ENCODE peak calls at places on chromosome 1, in seven cellular contexts. One of them, this sample, is unnamed.

GRCh38 chr1:98110674-98111073 is 189.8 kb upstream of the DPYD start:
- DNase-seq in suprapubic skin: no peak
- DNase-seq in D341Med: no peak
- DNase-seq in stimulated activated CD4-positive, alpha-beta T cell treated with anti-CD3 and anti-CD28 coated beads, Interleukin-12 subunit alpha, Interleukin-12 subunit beta, amount 100 ng/mL, for 48 hours: no peak
- DNase-seq in iris pigment epithelial cell: peak
- DNase-seq in amygdala: no peak
- DNase-seq in AG04450: no peak
- DNase-seq in this sample: no peak

GRCh38 chr1:226211181-226211580 is 12.3 kb upstream of the MIXL1 start:
- DNase-seq in iris pigment epithelial cell: no peak
- DNase-seq in amygdala: no peak
- DNase-seq in suprapubic skin: no peak
- DNase-seq in AG04450: no peak
- DNase-seq in stimulated activated CD4-positive, alpha-beta T cell treated with anti-CD3 and anti-CD28 coated beads, Interleukin-12 subunit alpha, Interleukin-12 subunit beta, amount 100 ng/mL, for 48 hours: no peak
- DNase-seq in D341Med: no peak
- DNase-seq in this sample: no peak

GRCh38 chr1:113405573-113405972 is 15.3 kb downstream of the MAGI3 start:
- DNase-seq in suprapubic skin: no peak
- DNase-seq in AG04450: no peak
- DNase-seq in amygdala: no peak
- DNase-seq in D341Med: no peak
- DNase-seq in stimulated activated CD4-positive, alpha-beta T cell treated with anti-CD3 and anti-CD28 coated beads, Interleukin-12 subunit alpha, Interleukin-12 subunit beta, amount 100 ng/mL, for 48 hours: no peak
- DNase-seq in iris pigment epithelial cell: peak
- DNase-seq in this sample: no peak

GRCh38 chr1:61642475-61643232 is 82.3 kb downstream of the TM2D1 start:
- DNase-seq in suprapubic skin: no peak
- DNase-seq in stimulated activated CD4-positive, alpha-beta T cell treated with anti-CD3 and anti-CD28 coated beads, Interleukin-12 subunit alpha, Interleukin-12 subunit beta, amount 100 ng/mL, for 48 hours: no peak
- DNase-seq in AG04450: no peak
- DNase-seq in D341Med: no peak
- DNase-seq in amygdala: no peak
- DNase-seq in iris pigment epithelial cell: no peak
- DNase-seq in this sample: no peak

GRCh38 chr1:78229344-78229743 is 183.6 kb downstream of the GIPC2 start:
- DNase-seq in D341Med: no peak
- DNase-seq in AG04450: peak
- DNase-seq in amygdala: no peak
- DNase-seq in suprapubic skin: no peak
- DNase-seq in iris pigment epithelial cell: peak
- DNase-seq in stimulated activated CD4-positive, alpha-beta T cell treated with anti-CD3 and anti-CD28 coated beads, Interleukin-12 subunit alpha, Interleukin-12 subunit beta, amount 100 ng/mL, for 48 hours: no peak
- DNase-seq in this sample: no peak

GRCh38 chr1:5423109-5423508 is 569.1 kb downstream of the NPHP4 start:
- DNase-seq in stimulated activated CD4-positive, alpha-beta T cell treated with anti-CD3 and anti-CD28 coated beads, Interleukin-12 subunit alpha, Interleukin-12 subunit beta, amount 100 ng/mL, for 48 hours: peak
- DNase-seq in amygdala: no peak
- DNase-seq in AG04450: no peak
- DNase-seq in suprapubic skin: no peak
- DNase-seq in D341Med: no peak
- DNase-seq in iris pigment epithelial cell: no peak
- DNase-seq in this sample: peak

GRCh38 chr1:11831945-11832725 is 15.4 kb downstream of the NPPA start:
- DNase-seq in amygdala: no peak
- DNase-seq in D341Med: no peak
- DNase-seq in AG04450: no peak
- DNase-seq in stimulated activated CD4-positive, alpha-beta T cell treated with anti-CD3 and anti-CD28 coated beads, Interleukin-12 subunit alpha, Interleukin-12 subunit beta, amount 100 ng/mL, for 48 hours: no peak
- DNase-seq in suprapubic skin: no peak
- DNase-seq in iris pigment epithelial cell: no peak
- DNase-seq in this sample: no peak

GRCh38 chr1:236144446-236145150 is 2.3 kb downstream of the GPR137B start:
- DNase-seq in stimulated activated CD4-positive, alpha-beta T cell treated with anti-CD3 and anti-CD28 coated beads, Interleukin-12 subunit alpha, Interleukin-12 subunit beta, amount 100 ng/mL, for 48 hours: no peak
- DNase-seq in D341Med: peak
- DNase-seq in AG04450: no peak
- DNase-seq in suprapubic skin: no peak
- DNase-seq in amygdala: no peak
- DNase-seq in iris pigment epithelial cell: no peak
- DNase-seq in this sample: no peak

GRCh38 chr1:246724725-246725095 is 501 bp downstream of the SCCPDH start:
- DNase-seq in amygdala: no peak
- DNase-seq in iris pigment epithelial cell: peak
- DNase-seq in D341Med: peak
- DNase-seq in suprapubic skin: no peak
- DNase-seq in stimulated activated CD4-positive, alpha-beta T cell treated with anti-CD3 and anti-CD28 coated beads, Interleukin-12 subunit alpha, Interleukin-12 subunit beta, amount 100 ng/mL, for 48 hours: no peak
- DNase-seq in AG04450: no peak
- DNase-seq in this sample: no peak

GRCh38 chr1:181479137-181479745 is 4.1 kb upstream of the CACNA1E start:
- DNase-seq in suprapubic skin: no peak
- DNase-seq in iris pigment epithelial cell: peak
- DNase-seq in amygdala: no peak
- DNase-seq in D341Med: peak
- DNase-seq in stimulated activated CD4-positive, alpha-beta T cell treated with anti-CD3 and anti-CD28 coated beads, Interleukin-12 subunit alpha, Interleukin-12 subunit beta, amount 100 ng/mL, for 48 hours: no peak
- DNase-seq in AG04450: peak
- DNase-seq in this sample: peak

GRCh38 chr1:97192872-97193572 is 471.4 kb downstream of the PTBP2 start:
- DNase-seq in amygdala: no peak
- DNase-seq in AG04450: peak
- DNase-seq in iris pigment epithelial cell: peak
- DNase-seq in D341Med: no peak
- DNase-seq in suprapubic skin: no peak
- DNase-seq in stimulated activated CD4-positive, alpha-beta T cell treated with anti-CD3 and anti-CD28 coated beads, Interleukin-12 subunit alpha, Interleukin-12 subunit beta, amount 100 ng/mL, for 48 hours: no peak
- DNase-seq in this sample: no peak

GRCh38 chr1:78003070-78003751 is 1.5 kb upstream of the DNAJB4 start:
- DNase-seq in amygdala: no peak
- DNase-seq in stimulated activated CD4-positive, alpha-beta T cell treated with anti-CD3 and anti-CD28 coated beads, Interleukin-12 subunit alpha, Interleukin-12 subunit beta, amount 100 ng/mL, for 48 hours: no peak
- DNase-seq in suprapubic skin: no peak
- DNase-seq in iris pigment epithelial cell: no peak
- DNase-seq in D341Med: no peak
- DNase-seq in AG04450: no peak
- DNase-seq in this sample: no peak

GRCh38 chr1:68197891-68198290 is 34.4 kb downstream of the WLS start:
- DNase-seq in amygdala: no peak
- DNase-seq in D341Med: no peak
- DNase-seq in iris pigment epithelial cell: peak
- DNase-seq in stimulated activated CD4-positive, alpha-beta T cell treated with anti-CD3 and anti-CD28 coated beads, Interleukin-12 subunit alpha, Interleukin-12 subunit beta, amount 100 ng/mL, for 48 hours: no peak
- DNase-seq in suprapubic skin: no peak
- DNase-seq in AG04450: no peak
- DNase-seq in this sample: no peak

GRCh38 chr1:169451425-169451824 is 24.2 kb upstream of the CCDC181 start:
- DNase-seq in D341Med: no peak
- DNase-seq in iris pigment epithelial cell: no peak
- DNase-seq in amygdala: no peak
- DNase-seq in suprapubic skin: no peak
- DNase-seq in stimulated activated CD4-positive, alpha-beta T cell treated with anti-CD3 and anti-CD28 coated beads, Interleukin-12 subunit alpha, Interleukin-12 subunit beta, amount 100 ng/mL, for 48 hours: no peak
- DNase-seq in AG04450: no peak
- DNase-seq in this sample: no peak

GRCh38 chr1:116706123-116706522 is 38.6 kb upstream of the IGSF3 start:
- DNase-seq in stimulated activated CD4-positive, alpha-beta T cell treated with anti-CD3 and anti-CD28 coated beads, Interleukin-12 subunit alpha, Interleukin-12 subunit beta, amount 100 ng/mL, for 48 hours: no peak
- DNase-seq in D341Med: no peak
- DNase-seq in amygdala: no peak
- DNase-seq in AG04450: no peak
- DNase-seq in iris pigment epithelial cell: no peak
- DNase-seq in suprapubic skin: no peak
- DNase-seq in this sample: no peak

GRCh38 chr1:21857840-21858670 is 46.0 kb downstream of the LDLRAD2 start:
- DNase-seq in stimulated activated CD4-positive, alpha-beta T cell treated with anti-CD3 and anti-CD28 coated beads, Interleukin-12 subunit alpha, Interleukin-12 subunit beta, amount 100 ng/mL, for 48 hours: no peak
- DNase-seq in D341Med: no peak
- DNase-seq in iris pigment epithelial cell: no peak
- DNase-seq in amygdala: no peak
- DNase-seq in AG04450: no peak
- DNase-seq in suprapubic skin: no peak
- DNase-seq in this sample: no peak

GRCh38 chr1:61636814-61637213 is 88.1 kb downstream of the TM2D1 start:
- DNase-seq in iris pigment epithelial cell: no peak
- DNase-seq in amygdala: no peak
- DNase-seq in AG04450: no peak
- DNase-seq in D341Med: no peak
- DNase-seq in stimulated activated CD4-positive, alpha-beta T cell treated with anti-CD3 and anti-CD28 coated beads, Interleukin-12 subunit alpha, Interleukin-12 subunit beta, amount 100 ng/mL, for 48 hours: no peak
- DNase-seq in suprapubic skin: no peak
- DNase-seq in this sample: no peak

GRCh38 chr1:207814469-207814868 is 62.6 kb downstream of the CD46 start:
- DNase-seq in iris pigment epithelial cell: no peak
- DNase-seq in suprapubic skin: no peak
- DNase-seq in stimulated activated CD4-positive, alpha-beta T cell treated with anti-CD3 and anti-CD28 coated beads, Interleukin-12 subunit alpha, Interleukin-12 subunit beta, amount 100 ng/mL, for 48 hours: no peak
- DNase-seq in D341Med: no peak
- DNase-seq in amygdala: no peak
- DNase-seq in AG04450: no peak
- DNase-seq in this sample: no peak

GRCh38 chr1:226059709-226060108 is 2.8 kb upstream of the H3-3A start:
- DNase-seq in amygdala: no peak
- DNase-seq in D341Med: no peak
- DNase-seq in iris pigment epithelial cell: no peak
- DNase-seq in suprapubic skin: no peak
- DNase-seq in AG04450: no peak
- DNase-seq in stimulated activated CD4-positive, alpha-beta T cell treated with anti-CD3 and anti-CD28 coated beads, Interleukin-12 subunit alpha, Interleukin-12 subunit beta, amount 100 ng/mL, for 48 hours: no peak
- DNase-seq in this sample: no peak

GRCh38 chr1:155002479-155003226 is at the start of gene ZBTB7B:
- DNase-seq in stimulated activated CD4-positive, alpha-beta T cell treated with anti-CD3 and anti-CD28 coated beads, Interleukin-12 subunit alpha, Interleukin-12 subunit beta, amount 100 ng/mL, for 48 hours: no peak
- DNase-seq in AG04450: no peak
- DNase-seq in D341Med: no peak
- DNase-seq in amygdala: no peak
- DNase-seq in iris pigment epithelial cell: peak
- DNase-seq in suprapubic skin: no peak
- DNase-seq in this sample: peak

GRCh38 chr1:184982002-184982954 is 8.0 kb upstream of the NIBAN1 start:
- DNase-seq in AG04450: peak
- DNase-seq in D341Med: peak
- DNase-seq in suprapubic skin: peak
- DNase-seq in stimulated activated CD4-positive, alpha-beta T cell treated with anti-CD3 and anti-CD28 coated beads, Interleukin-12 subunit alpha, Interleukin-12 subunit beta, amount 100 ng/mL, for 48 hours: peak
- DNase-seq in amygdala: no peak
- DNase-seq in iris pigment epithelial cell: peak
- DNase-seq in this sample: peak

GRCh38 chr1:5949761-5950100 is 42.5 kb downstream of the NPHP4 start:
- DNase-seq in suprapubic skin: peak
- DNase-seq in AG04450: no peak
- DNase-seq in iris pigment epithelial cell: no peak
- DNase-seq in amygdala: no peak
- DNase-seq in D341Med: no peak
- DNase-seq in stimulated activated CD4-positive, alpha-beta T cell treated with anti-CD3 and anti-CD28 coated beads, Interleukin-12 subunit alpha, Interleukin-12 subunit beta, amount 100 ng/mL, for 48 hours: no peak
- DNase-seq in this sample: no peak

GRCh38 chr1:55725378-55725777 is 510.2 kb upstream of the USP24 start:
- DNase-seq in iris pigment epithelial cell: peak
- DNase-seq in suprapubic skin: no peak
- DNase-seq in AG04450: no peak
- DNase-seq in D341Med: no peak
- DNase-seq in stimulated activated CD4-positive, alpha-beta T cell treated with anti-CD3 and anti-CD28 coated beads, Interleukin-12 subunit alpha, Interleukin-12 subunit beta, amount 100 ng/mL, for 48 hours: no peak
- DNase-seq in amygdala: no peak
- DNase-seq in this sample: no peak